ENCODE peak calls at places on chromosomes 11 and 22, in five cellular contexts. I is H1, J is neuronal stem cell, X is H9, Q is mesenchymal stem cell. E is an unnamed sample.

GRCh38 chr11:19102521-19102900 is 14.5 kb upstream of the ZDHHC13 start:
- DNase-seq in I (no peak), X (no peak), Q (no peak), J (no peak), E (no peak)

GRCh38 chr22:37818397-37819099 is 4.6 kb upstream of the GALR3 start:
- DNase-seq in J (no peak), I (peak; percentile 81), Q (peak; percentile 62), X (peak; percentile 77), E (peak; percentile 55)

GRCh38 chr22:25112538-25113253 is 87.0 kb upstream of the CRYBB3 start:
- DNase-seq in Q (no peak), I (no peak), X (no peak), J (no peak), E (no peak)

GRCh38 chr22:48332438-48333322 is 1495.0 kb downstream of the BRD1 start:
- DNase-seq in X (no peak), Q (no peak), I (no peak), J (no peak), E (no peak)

GRCh38 chr11:121870202-121871045 is 245.6 kb downstream of the BLID start:
- DNase-seq in J (no peak), Q (no peak), I (no peak), X (no peak), E (no peak)

GRCh38 chr11:94794287-94795168 is 26.4 kb downstream of the AMOTL1 start:
- DNase-seq in X (no peak), Q (peak; percentile 93), I (no peak), J (no peak), E (no peak)

GRCh38 chr11:34050967-34051348 is 573 bp upstream of the CAPRIN1 start:
- DNase-seq in Q (peak; percentile 71), I (no peak), J (no peak), X (no peak), E (peak; percentile 42)

GRCh38 chr11:18633256-18634139 is 644 bp downstream of the SPTY2D1 start:
- DNase-seq in Q (peak; percentile 18), I (no peak), J (no peak), X (no peak), E (peak; percentile 25)

GRCh38 chr22:18110194-18110943 is at the start of gene TUBA8:
- DNase-seq in Q (peak; percentile 21), I (peak; percentile 61), J (peak; percentile 30), X (peak; percentile 52), E (peak; percentile 38)

GRCh38 chr11:90176069-90176468 is 41.6 kb downstream of the NAALAD2 start:
- DNase-seq in J (no peak), X (no peak), I (no peak), Q (no peak), E (no peak)

GRCh38 chr22:36009085-36009484 is 19.5 kb downstream of the RBFOX2 start:
- DNase-seq in J (no peak), I (no peak), Q (peak; percentile 89), X (no peak), E (peak; percentile 42)

GRCh38 chr11:79121351-79121750 is 319.5 kb downstream of the TENM4 start:
- DNase-seq in Q (no peak), X (no peak), I (no peak), J (no peak), E (no peak)

GRCh38 chr11:95050595-95051202 is 1.5 kb downstream of the KDM4F start:
- DNase-seq in Q (no peak), J (no peak), I (no peak), X (no peak), E (no peak)

GRCh38 chr22:50326959-50327710 is at the start of gene DENND6B:
- DNase-seq in I (peak; percentile 86), J (peak; percentile 86), X (peak; percentile 71), Q (peak; percentile 69), E (peak; percentile 69)

GRCh38 chr11:122853971-122854446 is 15.7 kb downstream of the CRTAM start:
- DNase-seq in J (peak; percentile 65), X (peak; percentile 53), I (peak; percentile 53), Q (peak; percentile 80), E (peak; percentile 97)

GRCh38 chr22:50641696-50642607 is 14.0 kb upstream of the ARSA start:
- DNase-seq in X (peak; percentile 91), Q (peak; percentile 51), J (peak; percentile 66), I (peak; percentile 79), E (no peak)

GRCh38 chr22:29431986-29432385 is 6.4 kb upstream of the RFPL1 start:
- DNase-seq in I (no peak), Q (no peak), J (no peak), X (no peak), E (peak; percentile 31)

GRCh38 chr11:126514061-126514713 is 158.7 kb downstream of the ST3GAL4 start:
- DNase-seq in J (no peak), X (no peak), Q (no peak), I (no peak), E (no peak)

GRCh38 chr11:61122761-61123160 is 20.5 kb downstream of the CD5 start:
- DNase-seq in J (no peak), I (no peak), X (no peak), Q (no peak), E (peak; percentile 23)

DNA sequence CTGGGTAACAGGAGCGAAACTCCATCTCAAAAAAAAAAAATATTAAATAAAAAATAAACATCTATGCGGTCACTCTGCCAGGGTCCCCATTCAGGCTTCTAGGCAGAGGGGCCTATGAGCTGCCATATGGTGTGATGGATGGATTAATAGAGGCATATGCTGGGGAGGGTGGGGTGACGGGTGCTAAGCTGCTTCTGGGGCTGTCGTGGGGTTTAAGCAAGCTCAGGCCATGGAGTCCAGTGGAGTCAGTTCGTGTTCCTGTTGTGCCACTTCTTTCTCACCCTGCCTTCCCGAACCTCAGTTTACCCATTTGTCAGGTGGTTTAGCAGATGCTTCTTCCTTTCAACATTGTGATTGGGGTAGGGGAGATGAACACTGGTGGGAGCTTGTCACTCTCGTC is 9.0 kb upstream of the GRAMD4 start:
- DNase-seq in Q (no peak), X (no peak), J (no peak), I (no peak), E (no peak)
- H2BK12ac ChIP-seq in Q (no peak overlapping the region), X (no peak overlapping the region), J (no peak overlapping the region), I (no peak overlapping the region), E (no peak overlapping the region)

GRCh38 chr11:124877631-124878496 is 12.6 kb downstream of the ROBO3 start:
- DNase-seq in J (no peak), I (no peak), X (peak; percentile 55), Q (no peak), E (no peak)
- H3K14ac ChIP-seq in J (no peak overlapping the region), I (no peak overlapping the region), X (no peak overlapping the region), Q (no peak overlapping the region), E (no peak overlapping the region)

GRCh38 chr11:131622193-131622592 is 251.8 kb downstream of the NTM start:
- DNase-seq in I (no peak), Q (no peak), J (no peak), X (no peak), E (no peak)

GRCh38 chr11:131614514-131615085 is 244.2 kb downstream of the NTM start:
- DNase-seq in I (no peak), Q (no peak), X (no peak), J (no peak), E (no peak)

GRCh38 chr11:131615611-131616010 is 245.2 kb downstream of the NTM start:
- DNase-seq in X (no peak), I (no peak), Q (no peak), J (no peak), E (no peak)

GRCh38 chr11:131616456-131616855 is 246.0 kb downstream of the NTM start:
- DNase-seq in I (no peak), Q (no peak), J (no peak), X (no peak), E (no peak)

GRCh38 chr11:131618203-131618602 is 247.8 kb downstream of the NTM start:
- DNase-seq in I (no peak), J (no peak), X (no peak), Q (no peak), E (no peak)
- H2BK12ac ChIP-seq in I (no peak overlapping the region), J (no peak overlapping the region), X (no peak overlapping the region), Q (no peak overlapping the region), E (no peak overlapping the region)

GRCh38 chr11:127680146-127680545 is 679.6 kb upstream of the KIRREL3 start:
- DNase-seq in I (no peak), X (no peak), J (no peak), Q (no peak), E (no peak)
- H3K14ac ChIP-seq in I (no peak overlapping the region), X (no peak overlapping the region), J (no peak overlapping the region), Q (no peak overlapping the region), E (no peak overlapping the region)

GRCh38 chr11:128420277-128420676 is 167.1 kb downstream of the ETS1 start:
- DNase-seq in J (no peak), I (no peak), X (no peak), Q (no peak), E (no peak)

GRCh38 chr11:128415539-128415938 is 171.8 kb downstream of the ETS1 start:
- DNase-seq in Q (no peak), J (no peak), X (no peak), I (no peak), E (no peak)

GRCh38 chr11:128417607-128418324 is 169.6 kb downstream of the ETS1 start:
- DNase-seq in Q (peak; percentile 89), X (no peak), I (no peak), J (no peak), E (no peak)

GRCh38 chr11:128419012-128419767 is 168.2 kb downstream of the ETS1 start:
- DNase-seq in I (no peak), J (no peak), Q (no peak), X (no peak), E (no peak)

DNA sequence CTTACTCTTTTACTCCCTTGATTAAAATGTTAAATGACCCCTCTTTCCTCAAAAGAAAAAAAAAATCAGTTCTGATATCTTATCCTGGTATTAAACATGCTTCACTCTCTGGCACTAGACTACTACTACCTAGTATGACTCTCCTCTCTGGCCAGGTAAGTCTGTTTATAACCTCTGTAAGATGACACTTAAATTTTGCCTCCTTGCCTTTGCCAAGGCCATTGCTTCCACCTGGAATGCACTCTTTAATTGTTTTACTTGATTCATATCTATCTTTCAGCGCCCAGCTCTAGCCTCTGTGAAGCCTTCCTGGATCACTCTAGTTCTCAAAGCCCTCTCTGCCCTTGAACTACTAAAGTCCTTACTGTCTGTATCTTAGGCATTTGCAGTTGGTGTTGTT is 170.4 kb downstream of the ETS1 start:
- DNase-seq in X (no peak), J (no peak), Q (no peak), I (no peak), E (no peak)
- H2BK12ac ChIP-seq in X (no peak overlapping the region), J (no peak overlapping the region), Q (no peak overlapping the region), I (no peak overlapping the region), E (peak overlapping the region; percentile 56)

E was measured in trophoblast cell.